ENCODE peak calls at places on chromosomes 6 and 20, in five cellular contexts. One of them, this sample, is unnamed.

GRCh38 chr6:110492584-110492983 is 16.2 kb upstream of the SLC22A16 start:
- DNase-seq in H9: no peak
- DNase-seq in fibroblast of lung: no peak
- DNase-seq in right lobe of liver: no peak
- DNase-seq in COR-L47: no peak
- DNase-seq in this sample: no peak

GRCh38 chr6:165987483-165988305 is 180.0 kb downstream of the TBXT start:
- DNase-seq in H9: peak
- DNase-seq in fibroblast of lung: peak
- DNase-seq in right lobe of liver: no peak
- DNase-seq in COR-L47: no peak
- DNase-seq in this sample: no peak

GRCh38 chr6:167401525-167402194 is 76.8 kb downstream of the TTLL2 start:
- DNase-seq in H9: peak
- DNase-seq in fibroblast of lung: no peak
- DNase-seq in right lobe of liver: no peak
- DNase-seq in COR-L47: no peak
- DNase-seq in this sample: peak

GRCh38 chr20:62699296-62699695 is 9.3 kb upstream of the NTSR1 start:
- DNase-seq in H9: no peak
- DNase-seq in fibroblast of lung: no peak
- DNase-seq in right lobe of liver: no peak
- DNase-seq in COR-L47: no peak
- DNase-seq in this sample: no peak

GRCh38 chr6:23180504-23181293 is 611.3 kb downstream of the HDGFL1 start:
- DNase-seq in H9: no peak
- DNase-seq in fibroblast of lung: peak
- DNase-seq in right lobe of liver: no peak
- DNase-seq in COR-L47: peak
- DNase-seq in this sample: peak

GRCh38 chr6:73774311-73774766 is 78.3 kb downstream of the CD109 start:
- DNase-seq in H9: no peak
- DNase-seq in fibroblast of lung: peak
- DNase-seq in right lobe of liver: peak
- DNase-seq in COR-L47: no peak
- DNase-seq in this sample: no peak

GRCh38 chr6:131172237-131172636 is 37.0 kb downstream of the AKAP7 start:
- DNase-seq in H9: no peak
- DNase-seq in fibroblast of lung: no peak
- DNase-seq in right lobe of liver: no peak
- DNase-seq in COR-L47: no peak
- DNase-seq in this sample: no peak

GRCh38 chr6:166911248-166911677 is 45.1 kb downstream of the RNASET2 start:
- DNase-seq in H9: no peak
- DNase-seq in fibroblast of lung: no peak
- DNase-seq in right lobe of liver: no peak
- DNase-seq in COR-L47: no peak
- DNase-seq in this sample: no peak

GRCh38 chr20:63702751-63703470 is 4.9 kb downstream of the ARFRP1 start:
- DNase-seq in H9: no peak
- DNase-seq in fibroblast of lung: no peak
- DNase-seq in right lobe of liver: peak
- DNase-seq in COR-L47: no peak
- DNase-seq in this sample: no peak

GRCh38 chr6:5053038-5053437 is 32.1 kb upstream of the PPP1R3G start:
- DNase-seq in H9: no peak
- DNase-seq in fibroblast of lung: no peak
- DNase-seq in right lobe of liver: no peak
- DNase-seq in COR-L47: no peak
- DNase-seq in this sample: no peak

GRCh38 chr20:40678286-40678835 is 10.7 kb downstream of the MAFB start:
- DNase-seq in H9: no peak
- DNase-seq in fibroblast of lung: no peak
- DNase-seq in right lobe of liver: no peak
- DNase-seq in COR-L47: no peak
- DNase-seq in this sample: no peak

GRCh38 chr6:125597411-125598253 is 151.8 kb upstream of the HEY2 start:
- DNase-seq in H9: no peak
- DNase-seq in fibroblast of lung: no peak
- DNase-seq in right lobe of liver: no peak
- DNase-seq in COR-L47: no peak
- DNase-seq in this sample: peak

GRCh38 chr6:64293298-64293697 is 657.7 kb downstream of the PHF3 start:
- DNase-seq in H9: no peak
- DNase-seq in fibroblast of lung: peak
- DNase-seq in right lobe of liver: no peak
- DNase-seq in COR-L47: no peak
- DNase-seq in this sample: no peak

GRCh38 chr6:117483004-117483644 is 650 bp downstream of the DCBLD1 start:
- DNase-seq in H9: peak
- DNase-seq in fibroblast of lung: peak
- DNase-seq in right lobe of liver: peak
- DNase-seq in COR-L47: peak
- DNase-seq in this sample: peak

GRCh38 chr6:111478064-111478476 is 4.9 kb downstream of the REV3L start:
- DNase-seq in H9: no peak
- DNase-seq in fibroblast of lung: peak
- DNase-seq in right lobe of liver: no peak
- DNase-seq in COR-L47: no peak
- DNase-seq in this sample: no peak

GRCh38 chr20:51497542-51498467 is 44.7 kb downstream of the NFATC2 start:
- DNase-seq in H9: no peak
- DNase-seq in fibroblast of lung: no peak
- DNase-seq in right lobe of liver: no peak
- DNase-seq in COR-L47: no peak
- DNase-seq in this sample: no peak

GRCh38 chr20:9837634-9838033 is 1.2 kb downstream of the PAK5 start:
- DNase-seq in H9: no peak
- DNase-seq in fibroblast of lung: peak
- DNase-seq in right lobe of liver: no peak
- DNase-seq in COR-L47: peak
- DNase-seq in this sample: peak

GRCh38 chr6:102114402-102114801 is 720.9 kb downstream of the GRIK2 start:
- DNase-seq in H9: peak
- DNase-seq in fibroblast of lung: no peak
- DNase-seq in right lobe of liver: no peak
- DNase-seq in COR-L47: no peak
- DNase-seq in this sample: no peak

GRCh38 chr6:80269331-80269730 is 162.9 kb downstream of the BCKDHB start:
- DNase-seq in H9: no peak
- DNase-seq in fibroblast of lung: no peak
- DNase-seq in right lobe of liver: no peak
- DNase-seq in COR-L47: no peak
- DNase-seq in this sample: no peak

GRCh38 chr20:13883425-13883824 is 98.6 kb downstream of the NDUFAF5 start:
- DNase-seq in H9: no peak
- DNase-seq in fibroblast of lung: no peak
- DNase-seq in right lobe of liver: no peak
- DNase-seq in COR-L47: peak
- DNase-seq in this sample: peak

GRCh38 chr6:37820713-37821069 is 1.2 kb downstream of the ZFAND3 start:
- DNase-seq in H9: no peak
- DNase-seq in fibroblast of lung: no peak
- DNase-seq in right lobe of liver: no peak
- DNase-seq in COR-L47: no peak
- DNase-seq in this sample: peak

GRCh38 chr6:160960067-160960466 is 31.5 kb upstream of the MAP3K4 start:
- DNase-seq in H9: no peak
- DNase-seq in fibroblast of lung: no peak
- DNase-seq in right lobe of liver: no peak
- DNase-seq in COR-L47: no peak
- DNase-seq in this sample: no peak

GRCh38 chr6:170090561-170090960 is 200.3 kb downstream of the DLL1 start:
- DNase-seq in H9: no peak
- DNase-seq in fibroblast of lung: no peak
- DNase-seq in right lobe of liver: peak
- DNase-seq in COR-L47: no peak
- DNase-seq in this sample: no peak

GRCh38 chr6:90538651-90539050 is 48.2 kb downstream of the MAP3K7 start:
- DNase-seq in H9: no peak
- DNase-seq in fibroblast of lung: peak
- DNase-seq in right lobe of liver: no peak
- DNase-seq in COR-L47: no peak
- DNase-seq in this sample: no peak